ENCODE peak calls at places on chromosomes 13 and 19, in four cellular contexts. V is IMR-90; C is AG04450; Q is CD8-positive, alpha-beta memory T cell. Z is an unnamed sample.

GRCh38 chr19:31676271-31677004 is 327.2 kb upstream of the TSHZ3 start:
- DNase-seq in V (no peak), C (no peak), Q (no peak), Z (no peak)

GRCh38 chr19:49579193-49579592 is 1.2 kb downstream of the NOSIP start:
- DNase-seq in V (no peak), C (no peak), Q (no peak), Z (no peak)

GRCh38 chr19:347946-348861 is 3.6 kb upstream of the MIER2 start:
- DNase-seq in V (no peak), C (no peak), Q (no peak), Z (no peak)

GRCh38 chr13:29924482-29924884 is 74.1 kb upstream of the UBL3 start:
- DNase-seq in V (peak), C (no peak), Q (no peak), Z (no peak)

GRCh38 chr19:41321204-41321599 is 11.2 kb downstream of the CCDC97 start:
- DNase-seq in V (no peak), C (no peak), Q (no peak), Z (no peak)

GRCh38 chr13:79496188-79496587 is 15.2 kb downstream of the NDFIP2 start:
- DNase-seq in V (no peak), C (no peak), Q (no peak), Z (no peak)

GRCh38 chr13:114065141-114065925 is 67.1 kb downstream of the RASA3 start:
- DNase-seq in V (peak), C (peak), Q (peak), Z (peak)

GRCh38 chr13:38662362-38662761 is 24.5 kb upstream of the FREM2 start:
- DNase-seq in V (peak), C (peak), Q (no peak), Z (no peak)

GRCh38 chr19:35342430-35342829 is 5.3 kb upstream of the FFAR1 start:
- DNase-seq in V (no peak), C (no peak), Q (no peak), Z (no peak)

GRCh38 chr19:45340232-45340898 is at the start of gene KLC3:
- DNase-seq in V (no peak), C (no peak), Q (peak), Z (no peak)

DNA sequence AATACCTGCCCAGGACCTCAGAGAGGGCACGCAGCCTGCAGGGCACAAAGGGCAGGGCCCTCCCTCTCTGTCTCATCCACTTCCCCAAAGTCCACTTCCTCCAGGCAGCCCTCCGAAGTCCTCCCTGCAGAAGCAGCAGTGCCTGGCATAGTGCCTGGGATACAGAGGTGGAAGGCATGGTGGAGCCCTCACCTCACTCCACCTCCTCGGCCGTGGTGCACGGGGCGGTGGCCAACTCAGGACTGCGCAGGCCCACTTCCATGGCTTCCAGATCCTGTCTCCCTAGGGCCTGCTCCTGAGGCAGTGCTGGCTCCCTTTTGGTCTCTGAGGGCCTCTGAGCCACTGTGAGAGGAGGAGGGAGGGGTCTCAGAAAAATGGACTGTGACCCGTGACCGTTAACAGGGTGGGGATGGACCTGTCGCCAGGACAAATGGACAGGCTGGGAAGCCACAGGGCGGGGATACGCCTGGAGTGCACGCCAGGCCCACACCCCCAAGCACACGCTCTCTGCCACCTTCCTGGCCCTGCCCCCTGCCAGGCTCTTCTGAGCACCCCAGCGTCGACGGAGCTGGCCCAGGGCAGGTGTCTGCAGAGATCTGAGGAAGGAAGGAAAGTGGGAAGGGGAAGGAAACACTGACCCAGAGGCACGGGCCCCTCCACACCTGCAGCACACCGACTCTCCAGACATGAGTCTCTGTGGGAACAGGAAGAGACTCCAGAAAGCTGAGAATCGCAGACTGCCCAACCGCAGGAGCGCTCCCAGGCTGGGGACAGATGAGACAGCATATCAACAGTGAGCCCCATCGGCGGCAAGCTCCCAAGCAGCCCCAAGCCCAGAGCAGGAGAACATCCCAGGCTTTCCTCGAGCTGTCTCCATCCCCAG is 8.4 kb downstream of the REXO1 start:
- DNase-seq in V (no peak), C (no peak), Q (no peak), Z (no peak)
- H3K27ac ChIP-seq in V (no peak), C (no peak), Q (no peak), Z (no peak)

GRCh38 chr19:10352764-10353671 is 13.6 kb upstream of the ICAM3 start:
- DNase-seq in V (no peak), C (no peak), Q (no peak), Z (no peak)
- H3K27ac ChIP-seq in V (no peak), C (no peak), Q (no peak), Z (no peak)

GRCh38 chr19:15250635-15250993 is 18.4 kb upstream of the EPHX3 start:
- DNase-seq in V (no peak), C (no peak), Q (no peak), Z (no peak)

GRCh38 chr19:15248648-15249559 is 16.7 kb upstream of the EPHX3 start:
- DNase-seq in V (peak), C (peak), Q (no peak), Z (peak)

GRCh38 chr19:15248106-15248505 is 15.9 kb upstream of the EPHX3 start:
- DNase-seq in V (peak), C (no peak), Q (no peak), Z (no peak)

GRCh38 chr19:15249912-15250634 is 17.8 kb upstream of the EPHX3 start:
- DNase-seq in V (peak), C (peak), Q (no peak), Z (no peak)

GRCh38 chr19:15249560-15249874 is 17.3 kb upstream of the EPHX3 start:
- DNase-seq in V (no peak), C (no peak), Q (no peak), Z (no peak)
- H3K27ac ChIP-seq in V (peak), C (peak), Q (no peak), Z (no peak)

GRCh38 chr13:28357846-28358496 is 137.0 kb downstream of the FLT1 start:
- DNase-seq in V (no peak), C (no peak), Q (no peak), Z (no peak)
- H3K27ac ChIP-seq in V (no peak), C (no peak), Q (no peak), Z (no peak)

DNA sequence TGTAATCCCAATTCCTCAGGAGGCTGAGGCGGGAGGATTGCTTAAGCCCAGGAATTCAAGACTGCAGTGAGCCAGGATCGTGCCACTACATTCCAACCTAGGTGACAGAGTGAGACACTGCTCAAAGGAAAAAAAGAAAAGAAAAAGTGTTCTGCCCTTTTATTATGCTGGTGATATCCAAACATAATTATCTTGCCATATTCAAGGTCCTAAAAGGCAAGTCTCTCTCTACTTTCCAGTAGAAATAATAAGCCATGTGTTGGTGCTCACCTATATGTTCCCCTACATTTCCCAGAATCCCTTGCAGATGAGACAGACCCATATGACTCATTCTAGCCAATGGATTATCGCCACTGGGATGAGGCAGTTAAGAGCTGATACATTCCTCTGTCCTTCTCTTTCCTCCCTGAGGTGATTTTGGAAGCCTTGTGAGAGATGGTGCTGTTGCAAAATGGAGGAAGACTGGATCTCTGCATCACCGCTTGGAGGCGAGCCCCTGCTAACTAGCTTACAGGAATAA is 58.3 kb upstream of the MRI1 start:
- DNase-seq in V (no peak), C (no peak), Q (no peak), Z (no peak)
- H3K27ac ChIP-seq in V (no peak), C (no peak), Q (no peak), Z (no peak)

GRCh38 chr19:18671303-18672043 is 12.0 kb upstream of the CRTC1 start:
- DNase-seq in V (no peak), C (no peak), Q (no peak), Z (no peak)
- H3K27ac ChIP-seq in V (no peak), C (no peak), Q (no peak), Z (no peak)

GRCh38 chr19:3463959-3464796 is 16.1 kb downstream of the SMIM24 start:
- DNase-seq in V (no peak), C (no peak), Q (no peak), Z (no peak)
- H3K27ac ChIP-seq in V (no peak), C (no peak), Q (no peak), Z (no peak)

GRCh38 chr13:109155301-109155761 is 525.9 kb downstream of the MYO16 start:
- DNase-seq in V (peak), C (no peak), Q (no peak), Z (no peak)
- H3K27ac ChIP-seq in V (peak), C (peak), Q (no peak), Z (no peak)